ENCODE peak calls at places on chromosome 19, in ten cellular contexts. O is HCEC 1CT; R is T-helper 2 cell; L is NCI-H1417; J is fibroblast of lung; B is GOT3; F is cardiac muscle cell; H is endothelial cell of umbilical vein; C is ureter; Y is stimulated activated CD4-positive, alpha-beta T cell treated with anti-CD3 and anti-CD28 coated beads, Interleukin-4, amount 100 ng/mL, for 24 hours. M is an unnamed sample.

GRCh38 chr19:31066385-31066784 is 282.9 kb downstream of the TSHZ3 start:
- DNase-seq in O (peak), R (no peak), L (no peak), J (peak), B (no peak), F (peak), H (no peak), C (no peak), Y (no peak), M (no peak)

GRCh38 chr19:44800461-44800860 is 8.4 kb upstream of the BCAM start:
- DNase-seq in O (peak), R (peak), L (peak), J (peak), B (no peak), F (peak), H (peak), C (peak), Y (peak), M (peak)

GRCh38 chr19:55255618-55256423 is 3.0 kb downstream of the PPP6R1 start:
- DNase-seq in O (peak), R (no peak), L (no peak), J (peak), B (no peak), F (peak), H (no peak), C (no peak), Y (peak), M (no peak)

GRCh38 chr19:8460516-8461298 is 15.9 kb downstream of the HNRNPM start:
- DNase-seq in O (no peak), R (no peak), L (no peak), J (no peak), B (no peak), F (no peak), H (no peak), C (no peak), Y (no peak), M (no peak)

GRCh38 chr19:31145909-31146453 is 203.3 kb downstream of the TSHZ3 start:
- DNase-seq in O (no peak), R (no peak), L (no peak), J (no peak), B (no peak), F (no peak), H (no peak), C (no peak), Y (no peak), M (no peak)

GRCh38 chr19:21751379-21751778 is 16.0 kb downstream of the ZNF100 start:
- DNase-seq in O (peak), R (no peak), L (no peak), J (peak), B (no peak), F (peak), H (no peak), C (no peak), Y (no peak), M (no peak)

GRCh38 chr19:36152061-36152885 is at the start of gene COX7A1:
- DNase-seq in O (no peak), R (no peak), L (no peak), J (no peak), B (no peak), F (peak), H (peak), C (peak), Y (no peak), M (no peak)

GRCh38 chr19:6060600-6061391 is 49.5 kb downstream of the RFX2 start:
- DNase-seq in O (peak), R (no peak), L (no peak), J (peak), B (no peak), F (no peak), H (peak), C (peak), Y (peak), M (no peak)

GRCh38 chr19:30219682-30220081 is 152.5 kb upstream of the ZNF536 start:
- DNase-seq in O (no peak), R (no peak), L (no peak), J (no peak), B (no peak), F (no peak), H (no peak), C (no peak), Y (no peak), M (no peak)